ENCODE peak calls at places on chromosome 1, in eight cellular contexts. V is HFF-Myc, K is A549, F is psoas muscle, Z is HL-60, T is endodermal cell, H is upper lobe of left lung, N is colonic mucosa. P is an unnamed sample.

GRCh38 chr1:110136911-110137310 is 13.4 kb upstream of the SLC6A17 start:
- DNase-seq in V (no peak), K (no peak), F (no peak), Z (no peak), T (peak), H (no peak), N (no peak), P (no peak)

GRCh38 chr1:165988275-165988674 is 160.9 kb downstream of the UCK2 start:
- DNase-seq in V (no peak), K (peak), F (no peak), Z (no peak), T (peak), H (no peak), N (no peak), P (no peak)

GRCh38 chr1:119435061-119435460 is 20.1 kb downstream of the HSD3B2 start:
- DNase-seq in V (no peak), K (no peak), F (no peak), Z (no peak), T (no peak), H (no peak), N (no peak), P (no peak)

GRCh38 chr1:43934279-43934985 is 831 bp downstream of the ARTN start:
- DNase-seq in V (no peak), K (peak), F (peak), Z (peak), T (peak), H (no peak), N (peak), P (peak)

GRCh38 chr1:206049293-206049692 is 3.7 kb upstream of the RHEX start:
- DNase-seq in V (no peak), K (no peak), F (no peak), Z (no peak), T (no peak), H (no peak), N (no peak), P (no peak)

GRCh38 chr1:11283148-11283547 is 10.2 kb downstream of the UBIAD1 start:
- DNase-seq in V (no peak), K (no peak), F (no peak), Z (no peak), T (no peak), H (no peak), N (no peak), P (no peak)

GRCh38 chr1:23470282-23471070 is 13.5 kb downstream of the ASAP3 start:
- DNase-seq in V (no peak), K (no peak), F (peak), Z (no peak), T (no peak), H (peak), N (no peak), P (peak)

GRCh38 chr1:165144757-165145397 is 211.6 kb downstream of the LMX1A start:
- DNase-seq in V (peak), K (peak), F (peak), Z (no peak), T (peak), H (no peak), N (peak), P (peak)

GRCh38 chr1:218069180-218069579 is 215.9 kb upstream of the RRP15 start:
- DNase-seq in V (no peak), K (no peak), F (no peak), Z (no peak), T (no peak), H (no peak), N (no peak), P (no peak)

GRCh38 chr1:78275456-78275855 is 215.3 kb upstream of the PTGFR start:
- DNase-seq in V (no peak), K (no peak), F (no peak), Z (no peak), T (no peak), H (no peak), N (no peak), P (peak)

GRCh38 chr1:78277253-78277652 is 213.5 kb upstream of the PTGFR start:
- DNase-seq in V (no peak), K (no peak), F (no peak), Z (no peak), T (no peak), H (no peak), N (no peak), P (peak)

GRCh38 chr1:78274814-78275213 is 216.0 kb upstream of the PTGFR start:
- DNase-seq in V (no peak), K (no peak), F (no peak), Z (no peak), T (no peak), H (no peak), N (no peak), P (peak)

GRCh38 chr1:78279051-78279450 is 211.7 kb upstream of the PTGFR start:
- DNase-seq in V (no peak), K (no peak), F (no peak), Z (no peak), T (no peak), H (no peak), N (no peak), P (peak)

DNA sequence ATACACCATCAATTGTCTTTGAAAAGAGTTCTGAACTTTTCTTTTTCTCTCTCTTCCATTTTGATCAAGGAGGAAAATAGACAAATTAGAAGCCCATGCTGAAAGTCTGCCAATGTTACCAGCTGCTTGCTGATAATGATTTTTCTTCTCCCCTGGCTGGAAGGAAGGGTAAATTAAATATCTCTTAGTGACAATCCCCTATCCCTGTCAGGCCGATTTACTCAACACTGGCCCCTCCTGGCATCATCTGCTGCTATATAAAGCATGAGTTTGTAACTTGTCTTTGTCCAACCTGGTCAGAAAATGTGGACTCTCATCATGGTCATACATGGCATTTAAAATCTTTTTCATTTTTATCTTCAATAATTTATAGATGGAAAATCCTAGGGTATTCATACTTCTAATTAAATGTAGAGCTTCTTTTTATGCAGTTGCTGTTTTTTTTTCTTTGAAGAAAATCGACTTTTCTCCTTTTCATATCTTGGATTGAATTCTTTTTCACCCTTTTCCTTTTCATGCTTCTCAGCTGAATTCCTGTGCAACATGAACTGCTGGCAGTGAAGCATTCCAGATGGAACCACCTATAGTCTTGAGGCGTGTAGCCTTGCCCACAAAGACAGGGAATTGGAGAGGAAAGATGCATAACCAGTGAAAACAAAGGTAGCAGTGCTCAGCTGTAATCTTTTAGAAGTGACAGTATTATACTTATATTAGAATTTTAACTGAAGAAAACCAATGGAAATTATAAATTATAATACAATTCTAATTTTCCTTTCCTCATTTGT is 214.7 kb upstream of the PTGFR start:
- DNase-seq in V (no peak), K (no peak), F (no peak), Z (no peak), T (no peak), H (no peak), N (no peak), P (peak)
- TF ChIP-seq CTCF in V (no peak), K (no peak), F (no peak), Z (no peak), T (peak), H (no peak), N (no peak), P (no peak)

GRCh38 chr1:2228157-2228594 is at the start of gene SKI:
- DNase-seq in V (no peak), K (no peak), F (no peak), Z (no peak), T (no peak), H (peak), N (no peak), P (no peak)

GRCh38 chr1:2228684-2229031 is 539 bp downstream of the SKI start:
- DNase-seq in V (no peak), K (peak), F (no peak), Z (no peak), T (peak), H (peak), N (no peak), P (no peak)

GRCh38 chr1:2226525-2227340 is 1.4 kb upstream of the SKI start:
- DNase-seq in V (no peak), K (no peak), F (peak), Z (no peak), T (peak), H (no peak), N (no peak), P (no peak)

GRCh38 chr1:2229032-2229920 is 1.2 kb downstream of the SKI start:
- DNase-seq in V (no peak), K (peak), F (peak), Z (no peak), T (peak), H (peak), N (peak), P (no peak)

GRCh38 chr1:2227341-2228156 is 570 bp upstream of the SKI start:
- DNase-seq in V (peak), K (peak), F (peak), Z (peak), T (peak), H (peak), N (peak), P (peak)
- TF ChIP-seq CTCF in V (no peak), K (no peak), F (peak), Z (no peak), T (no peak), H (peak), N (no peak), P (no peak)

DNA sequence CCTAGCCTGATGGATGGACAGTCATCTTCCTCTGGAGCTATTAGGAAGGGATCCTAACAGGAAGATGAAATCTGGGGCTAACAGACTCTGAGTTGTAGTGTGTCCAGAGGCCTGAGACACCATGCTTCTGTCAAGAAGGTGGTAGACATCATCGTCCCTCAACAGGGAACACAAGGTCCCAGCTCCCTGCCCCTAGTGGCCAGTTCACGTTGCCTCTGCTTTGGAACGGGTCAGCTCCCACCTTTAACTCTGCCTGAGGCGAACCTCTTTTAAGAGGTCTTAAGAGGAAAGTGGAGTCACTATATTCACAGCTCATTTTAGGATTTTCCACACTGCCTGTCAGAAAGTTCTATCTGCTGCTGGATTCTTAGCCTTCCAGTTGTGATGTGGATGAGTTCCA is 28.3 kb downstream of the LRRC71 start:
- DNase-seq in V (no peak), K (peak), F (no peak), Z (no peak), T (peak), H (no peak), N (no peak), P (no peak)
- TF ChIP-seq CTCF in V (peak), K (peak), F (no peak), Z (no peak), T (peak), H (no peak), N (no peak), P (peak)

DNA sequence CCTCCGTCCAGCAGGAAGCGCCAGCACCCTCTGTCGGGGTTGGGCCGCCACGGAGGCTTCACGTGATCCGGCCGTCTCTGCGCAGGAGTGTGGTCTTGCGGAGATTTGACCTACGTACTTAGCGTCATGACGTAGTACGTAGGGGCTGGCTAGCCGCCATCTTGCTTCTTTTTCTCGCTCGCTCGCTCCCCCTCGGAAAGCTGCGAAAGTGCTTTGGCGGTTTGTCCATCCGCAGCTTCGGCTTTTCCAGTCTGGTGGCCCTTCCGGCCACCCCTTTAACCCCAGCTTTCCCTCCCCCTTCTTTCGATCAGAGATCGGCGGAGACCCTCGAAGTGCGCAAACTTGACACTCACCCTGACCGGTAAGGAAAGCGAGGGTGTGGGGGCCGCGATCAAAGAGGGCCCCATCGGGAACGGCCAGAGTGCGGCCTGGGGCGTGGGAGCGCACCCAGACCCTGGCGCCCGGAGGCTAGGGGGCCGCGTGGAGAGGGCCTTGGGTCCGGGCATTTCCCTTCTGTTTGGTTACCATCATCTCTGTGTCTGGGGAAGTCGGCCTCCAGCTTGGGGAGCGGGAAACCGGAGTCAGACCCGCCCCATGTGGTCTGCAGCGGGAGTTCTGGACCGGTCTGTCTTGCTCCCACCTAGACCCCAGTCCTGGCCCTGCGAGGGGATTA is at the start of gene PRRC2C:
- DNase-seq in V (peak), K (peak), F (peak), Z (peak), T (peak), H (peak), N (peak), P (peak)
- TF ChIP-seq CTCF in V (peak), K (peak), F (peak), Z (peak), T (peak), H (peak), N (no peak), P (peak)

GRCh38 chr1:94992863-94993563 is 66.1 kb upstream of the CNN3 start:
- DNase-seq in V (no peak), K (no peak), F (no peak), Z (no peak), T (no peak), H (no peak), N (no peak), P (no peak)
- TF ChIP-seq CTCF in V (no peak), K (no peak), F (no peak), Z (no peak), T (no peak), H (no peak), N (no peak), P (no peak)

DNA sequence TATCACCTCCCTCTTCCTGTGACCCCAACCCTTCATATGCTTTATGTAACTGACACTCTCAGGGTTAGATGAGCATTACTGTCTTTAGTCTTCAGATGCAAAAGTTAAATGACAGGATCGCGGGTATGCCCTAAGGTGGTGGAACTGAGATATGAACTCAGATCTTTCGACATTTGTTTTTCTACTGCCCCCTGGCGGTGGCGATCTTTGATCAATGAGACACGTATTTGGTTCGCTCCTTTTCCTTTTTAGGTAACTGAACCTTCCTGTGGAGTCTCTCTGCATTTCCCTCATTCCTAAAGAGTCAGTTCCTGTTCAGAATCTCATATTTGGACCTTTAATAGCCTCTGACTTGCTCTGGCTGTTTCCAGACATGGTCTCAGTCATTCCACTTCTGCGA is 47.8 kb upstream of the ZP4 start:
- DNase-seq in V (no peak), K (peak), F (no peak), Z (no peak), T (peak), H (no peak), N (peak), P (no peak)
- TF ChIP-seq CTCF in V (no peak), K (peak), F (no peak), Z (no peak), T (peak), H (no peak), N (no peak), P (no peak)

DNA sequence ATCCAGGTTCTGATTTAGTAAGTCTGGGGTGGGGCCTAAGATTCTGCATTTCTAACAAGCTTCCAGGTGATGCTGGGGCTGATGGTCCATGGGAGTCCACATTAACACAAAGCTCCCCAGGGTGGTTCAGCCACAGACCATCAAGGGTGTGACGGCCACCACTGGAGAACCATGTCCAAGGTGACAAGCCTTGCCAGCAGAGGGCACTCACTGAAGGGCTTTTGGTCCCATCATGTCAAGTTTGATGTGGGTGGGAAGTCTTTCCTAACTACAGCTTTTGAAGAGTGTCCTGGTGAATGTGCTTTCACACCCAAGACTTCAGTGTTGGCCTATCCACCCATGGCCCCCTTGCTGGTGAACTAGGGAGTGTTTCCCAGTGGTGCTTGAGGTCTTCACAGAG is 67.1 kb downstream of the UBE2T start:
- DNase-seq in V (no peak), K (peak), F (no peak), Z (peak), T (peak), H (no peak), N (peak), P (no peak)
- TF ChIP-seq CTCF in V (peak), K (peak), F (peak), Z (peak), T (peak), H (peak), N (no peak), P (peak)

GRCh38 chr1:222706815-222707214 is 5.5 kb downstream of the AIDA start:
- DNase-seq in V (no peak), K (no peak), F (no peak), Z (no peak), T (no peak), H (no peak), N (no peak), P (no peak)
- TF ChIP-seq CTCF in V (no peak), K (no peak), F (no peak), Z (no peak), T (peak), H (peak), N (no peak), P (peak)

GRCh38 chr1:50894340-50894739 is 65.7 kb downstream of the FAF1 start:
- DNase-seq in V (no peak), K (no peak), F (no peak), Z (no peak), T (no peak), H (no peak), N (no peak), P (no peak)
- TF ChIP-seq CTCF in V (no peak), K (no peak), F (no peak), Z (no peak), T (no peak), H (no peak), N (no peak), P (no peak)